ENCODE peak calls at places on chromosomes 12 and 14, in six cellular contexts. One of them, this sample, is unnamed.

GRCh38 chr12:44829045-44829444 is 47.1 kb downstream of the NELL2 start:
- DNase-seq in cardiac muscle cell: no peak
- DNase-seq in thoracic aorta: no peak
- DNase-seq in left ventricle myocardium inferior: no peak
- DNase-seq in CD8-positive, alpha-beta T cell: no peak
- DNase-seq in prostate gland: no peak
- DNase-seq in this sample: no peak

GRCh38 chr12:97748298-97748697 is 285.7 kb downstream of the RMST start:
- DNase-seq in cardiac muscle cell: no peak
- DNase-seq in thoracic aorta: no peak
- DNase-seq in left ventricle myocardium inferior: no peak
- DNase-seq in CD8-positive, alpha-beta T cell: no peak
- DNase-seq in prostate gland: peak; percentile 41
- DNase-seq in this sample: no peak

GRCh38 chr14:89351364-89351957 is 65.6 kb downstream of the FOXN3 start:
- DNase-seq in cardiac muscle cell: peak; percentile 30
- DNase-seq in thoracic aorta: no peak
- DNase-seq in left ventricle myocardium inferior: no peak
- DNase-seq in CD8-positive, alpha-beta T cell: peak; percentile 5
- DNase-seq in prostate gland: peak; percentile 28
- DNase-seq in this sample: no peak

GRCh38 chr12:80187660-80188090 is 88.3 kb downstream of the OTOGL start:
- DNase-seq in cardiac muscle cell: peak; percentile 78
- DNase-seq in thoracic aorta: no peak
- DNase-seq in left ventricle myocardium inferior: peak; percentile 44
- DNase-seq in CD8-positive, alpha-beta T cell: no peak
- DNase-seq in prostate gland: no peak
- DNase-seq in this sample: no peak

GRCh38 chr12:53299101-53299453 is 418 bp upstream of the MYG1 start:
- DNase-seq in cardiac muscle cell: no peak
- DNase-seq in thoracic aorta: no peak
- DNase-seq in left ventricle myocardium inferior: no peak
- DNase-seq in CD8-positive, alpha-beta T cell: no peak
- DNase-seq in prostate gland: no peak
- DNase-seq in this sample: peak; percentile 73

GRCh38 chr14:24665440-24665991 is 31.5 kb upstream of the GZMB start:
- DNase-seq in cardiac muscle cell: no peak
- DNase-seq in thoracic aorta: no peak
- DNase-seq in left ventricle myocardium inferior: no peak
- DNase-seq in CD8-positive, alpha-beta T cell: no peak
- DNase-seq in prostate gland: no peak
- DNase-seq in this sample: no peak

GRCh38 chr12:25501565-25501964 is 51.5 kb downstream of the LMNTD1 start:
- DNase-seq in cardiac muscle cell: no peak
- DNase-seq in thoracic aorta: no peak
- DNase-seq in left ventricle myocardium inferior: no peak
- DNase-seq in CD8-positive, alpha-beta T cell: no peak
- DNase-seq in prostate gland: no peak
- DNase-seq in this sample: no peak

GRCh38 chr12:80186727-80187217 is 87.4 kb downstream of the OTOGL start:
- DNase-seq in cardiac muscle cell: peak; percentile 83
- DNase-seq in thoracic aorta: peak; percentile 23
- DNase-seq in left ventricle myocardium inferior: no peak
- DNase-seq in CD8-positive, alpha-beta T cell: no peak
- DNase-seq in prostate gland: peak; percentile 65
- DNase-seq in this sample: peak; percentile 88

GRCh38 chr14:49997991-49998390 is 105.1 kb downstream of the ARF6 start:
- DNase-seq in cardiac muscle cell: no peak
- DNase-seq in thoracic aorta: no peak
- DNase-seq in left ventricle myocardium inferior: no peak
- DNase-seq in CD8-positive, alpha-beta T cell: no peak
- DNase-seq in prostate gland: no peak
- DNase-seq in this sample: no peak

GRCh38 chr14:23055621-23056256 is 1.6 kb downstream of the CDH24 start:
- DNase-seq in cardiac muscle cell: no peak
- DNase-seq in thoracic aorta: no peak
- DNase-seq in left ventricle myocardium inferior: no peak
- DNase-seq in CD8-positive, alpha-beta T cell: no peak
- DNase-seq in prostate gland: no peak
- DNase-seq in this sample: no peak

GRCh38 chr12:6563448-6564050 is 4.5 kb downstream of the NOP2 start:
- DNase-seq in cardiac muscle cell: peak; percentile 74
- DNase-seq in thoracic aorta: no peak
- DNase-seq in left ventricle myocardium inferior: no peak
- DNase-seq in CD8-positive, alpha-beta T cell: peak; percentile 57
- DNase-seq in prostate gland: no peak
- DNase-seq in this sample: no peak

GRCh38 chr14:27370775-27371174 is 772.9 kb upstream of the NOVA1 start:
- DNase-seq in cardiac muscle cell: no peak
- DNase-seq in thoracic aorta: no peak
- DNase-seq in left ventricle myocardium inferior: no peak
- DNase-seq in CD8-positive, alpha-beta T cell: no peak
- DNase-seq in prostate gland: no peak
- DNase-seq in this sample: no peak

GRCh38 chr14:70822706-70823185 is 13.4 kb upstream of the MAP3K9 start:
- DNase-seq in cardiac muscle cell: peak; percentile 75
- DNase-seq in thoracic aorta: no peak
- DNase-seq in left ventricle myocardium inferior: peak; percentile 43
- DNase-seq in CD8-positive, alpha-beta T cell: no peak
- DNase-seq in prostate gland: no peak
- DNase-seq in this sample: no peak

GRCh38 chr12:53231859-53232640 is at the start of gene RARG:
- DNase-seq in cardiac muscle cell: no peak
- DNase-seq in thoracic aorta: peak; percentile 46
- DNase-seq in left ventricle myocardium inferior: peak; percentile 60
- DNase-seq in CD8-positive, alpha-beta T cell: peak; percentile 56
- DNase-seq in prostate gland: peak; percentile 66
- DNase-seq in this sample: peak; percentile 87

GRCh38 chr12:122207391-122207790 is 3.9 kb downstream of the B3GNT4 start:
- DNase-seq in cardiac muscle cell: no peak
- DNase-seq in thoracic aorta: no peak
- DNase-seq in left ventricle myocardium inferior: no peak
- DNase-seq in CD8-positive, alpha-beta T cell: no peak
- DNase-seq in prostate gland: no peak
- DNase-seq in this sample: no peak

GRCh38 chr14:61472025-61472672 is 150.8 kb downstream of the PRKCH start:
- DNase-seq in cardiac muscle cell: peak; percentile 54
- DNase-seq in thoracic aorta: no peak
- DNase-seq in left ventricle myocardium inferior: peak; percentile 56
- DNase-seq in CD8-positive, alpha-beta T cell: no peak
- DNase-seq in prostate gland: no peak
- DNase-seq in this sample: no peak

GRCh38 chr12:94841171-94841570 is 162.3 kb downstream of the NDUFA12 start:
- DNase-seq in cardiac muscle cell: no peak
- DNase-seq in thoracic aorta: no peak
- DNase-seq in left ventricle myocardium inferior: no peak
- DNase-seq in CD8-positive, alpha-beta T cell: no peak
- DNase-seq in prostate gland: no peak
- DNase-seq in this sample: no peak

GRCh38 chr12:65602191-65602578 is 222.1 kb upstream of the HMGA2 start:
- DNase-seq in cardiac muscle cell: no peak
- DNase-seq in thoracic aorta: no peak
- DNase-seq in left ventricle myocardium inferior: no peak
- DNase-seq in CD8-positive, alpha-beta T cell: no peak
- DNase-seq in prostate gland: no peak
- DNase-seq in this sample: no peak

GRCh38 chr12:65605019-65605418 is 219.3 kb upstream of the HMGA2 start:
- DNase-seq in cardiac muscle cell: no peak
- DNase-seq in thoracic aorta: no peak
- DNase-seq in left ventricle myocardium inferior: no peak
- DNase-seq in CD8-positive, alpha-beta T cell: no peak
- DNase-seq in prostate gland: no peak
- DNase-seq in this sample: no peak

GRCh38 chr12:65606008-65606766 is 218.1 kb upstream of the HMGA2 start:
- DNase-seq in cardiac muscle cell: no peak
- DNase-seq in thoracic aorta: no peak
- DNase-seq in left ventricle myocardium inferior: no peak
- DNase-seq in CD8-positive, alpha-beta T cell: no peak
- DNase-seq in prostate gland: no peak
- DNase-seq in this sample: no peak

GRCh38 chr12:65603428-65604351 is 220.6 kb upstream of the HMGA2 start:
- DNase-seq in cardiac muscle cell: peak; percentile 52
- DNase-seq in thoracic aorta: no peak
- DNase-seq in left ventricle myocardium inferior: peak; percentile 18
- DNase-seq in CD8-positive, alpha-beta T cell: no peak
- DNase-seq in prostate gland: peak; percentile 45
- DNase-seq in this sample: peak; percentile 65

DNA sequence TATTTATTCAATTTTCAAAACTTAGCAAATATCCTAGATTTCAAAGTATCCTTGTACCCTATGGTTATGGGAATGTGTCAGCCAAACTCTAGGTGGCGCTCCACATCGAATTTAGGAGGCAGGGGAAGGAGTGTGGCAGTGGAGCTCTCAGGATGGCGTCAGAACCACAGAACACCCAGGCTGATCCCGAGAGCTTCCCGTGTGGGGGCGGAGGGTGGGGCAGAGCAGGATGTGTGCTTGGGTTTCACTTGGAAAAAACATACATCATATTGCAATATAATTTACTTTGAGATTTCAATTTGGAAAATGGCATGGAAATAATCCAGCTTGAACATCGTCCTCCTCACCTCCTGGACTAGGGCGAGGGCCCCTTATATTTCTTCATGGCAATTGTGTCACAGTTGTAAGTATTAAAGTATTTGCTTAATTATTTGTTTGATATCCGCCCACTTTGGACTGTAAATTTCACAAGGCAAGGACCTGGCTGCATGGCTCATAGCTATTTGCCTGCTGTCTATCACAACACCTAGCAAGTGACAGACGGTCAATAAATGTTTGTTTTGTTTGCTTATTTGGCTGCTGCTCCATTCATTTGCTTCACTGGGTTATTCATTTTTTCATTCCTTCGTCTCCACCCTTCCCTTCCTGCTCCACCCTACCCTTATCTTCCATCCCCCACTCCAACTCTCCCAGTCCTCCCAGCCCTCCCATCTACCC is 221.5 kb upstream of the HMGA2 start:
- DNase-seq in cardiac muscle cell: peak; percentile 75
- DNase-seq in thoracic aorta: peak; percentile 25
- DNase-seq in left ventricle myocardium inferior: peak; percentile 75
- DNase-seq in CD8-positive, alpha-beta T cell: no peak
- DNase-seq in prostate gland: peak; percentile 41
- DNase-seq in this sample: peak; percentile 82
- H3K4me3 ChIP-seq in cardiac muscle cell: no peak overlapping the region
- H3K4me3 ChIP-seq in thoracic aorta: peak overlapping the region; percentile 52
- H3K4me3 ChIP-seq in left ventricle myocardium inferior: peak overlapping the region; percentile 32
- H3K4me3 ChIP-seq in CD8-positive, alpha-beta T cell: no peak overlapping the region
- H3K4me3 ChIP-seq in prostate gland: no peak overlapping the region
- H3K4me3 ChIP-seq in this sample: peak overlapping the region; percentile 47

GRCh38 chr12:42760550-42760949 is 171.0 kb upstream of the PRICKLE1 start:
- DNase-seq in cardiac muscle cell: no peak
- DNase-seq in thoracic aorta: no peak
- DNase-seq in left ventricle myocardium inferior: no peak
- DNase-seq in CD8-positive, alpha-beta T cell: no peak
- DNase-seq in prostate gland: no peak
- DNase-seq in this sample: no peak

GRCh38 chr12:42757735-42758134 is 168.2 kb upstream of the PRICKLE1 start:
- DNase-seq in cardiac muscle cell: no peak
- DNase-seq in thoracic aorta: no peak
- DNase-seq in left ventricle myocardium inferior: no peak
- DNase-seq in CD8-positive, alpha-beta T cell: no peak
- DNase-seq in prostate gland: no peak
- DNase-seq in this sample: no peak

GRCh38 chr12:42758806-42759205 is 169.3 kb upstream of the PRICKLE1 start:
- DNase-seq in cardiac muscle cell: no peak
- DNase-seq in thoracic aorta: no peak
- DNase-seq in left ventricle myocardium inferior: no peak
- DNase-seq in CD8-positive, alpha-beta T cell: no peak
- DNase-seq in prostate gland: no peak
- DNase-seq in this sample: no peak

GRCh38 chr12:42759622-42760273 is 170.2 kb upstream of the PRICKLE1 start:
- DNase-seq in cardiac muscle cell: no peak
- DNase-seq in thoracic aorta: peak; percentile 5
- DNase-seq in left ventricle myocardium inferior: peak; percentile 71
- DNase-seq in CD8-positive, alpha-beta T cell: no peak
- DNase-seq in prostate gland: peak; percentile 76
- DNase-seq in this sample: peak; percentile 77

GRCh38 chr12:42756841-42757661 is 167.5 kb upstream of the PRICKLE1 start:
- DNase-seq in cardiac muscle cell: peak; percentile 19
- DNase-seq in thoracic aorta: no peak
- DNase-seq in left ventricle myocardium inferior: no peak
- DNase-seq in CD8-positive, alpha-beta T cell: no peak
- DNase-seq in prostate gland: no peak
- DNase-seq in this sample: no peak
- TF ChIP-seq CTCF in cardiac muscle cell: no peak
- TF ChIP-seq CTCF in thoracic aorta: no peak
- TF ChIP-seq CTCF in left ventricle myocardium inferior: no peak
- TF ChIP-seq CTCF in CD8-positive, alpha-beta T cell: no peak
- TF ChIP-seq CTCF in prostate gland: no peak
- TF ChIP-seq CTCF in this sample: no peak

DNA sequence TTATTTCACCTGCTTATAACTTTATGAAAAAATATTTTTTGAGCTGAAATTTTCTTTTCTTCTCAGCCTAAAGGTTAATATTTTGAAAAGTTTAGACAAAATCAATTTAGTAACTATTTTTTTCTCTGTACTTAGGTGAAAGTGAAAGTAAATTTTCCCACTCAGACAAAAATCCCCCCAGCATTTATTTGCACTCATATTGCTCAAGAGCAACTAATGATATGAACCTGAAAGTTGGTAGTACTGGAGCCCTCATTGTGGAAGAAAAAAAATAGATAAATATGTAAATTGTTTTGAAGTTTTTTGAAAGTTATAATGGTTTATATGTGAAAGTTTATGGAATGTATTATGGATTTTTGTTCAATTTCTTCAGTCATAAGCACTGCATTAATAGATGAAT is 1005.9 kb upstream of the ATXN7L3B start:
- DNase-seq in cardiac muscle cell: no peak
- DNase-seq in thoracic aorta: no peak
- DNase-seq in left ventricle myocardium inferior: no peak
- DNase-seq in CD8-positive, alpha-beta T cell: no peak
- DNase-seq in prostate gland: no peak
- DNase-seq in this sample: no peak
- H3K4me1 ChIP-seq in cardiac muscle cell: peaks cover 37% of the 10 kb centered on the region
- H3K4me1 ChIP-seq in thoracic aorta: no peaks in the 10 kb centered on the region
- H3K4me1 ChIP-seq in left ventricle myocardium inferior: peaks cover 7% of the 10 kb centered on the region
- H3K4me1 ChIP-seq in CD8-positive, alpha-beta T cell: no peaks in the 10 kb centered on the region
- H3K4me1 ChIP-seq in prostate gland: no peaks in the 10 kb centered on the region
- H3K4me1 ChIP-seq in this sample: no peaks in the 10 kb centered on the region

DNA sequence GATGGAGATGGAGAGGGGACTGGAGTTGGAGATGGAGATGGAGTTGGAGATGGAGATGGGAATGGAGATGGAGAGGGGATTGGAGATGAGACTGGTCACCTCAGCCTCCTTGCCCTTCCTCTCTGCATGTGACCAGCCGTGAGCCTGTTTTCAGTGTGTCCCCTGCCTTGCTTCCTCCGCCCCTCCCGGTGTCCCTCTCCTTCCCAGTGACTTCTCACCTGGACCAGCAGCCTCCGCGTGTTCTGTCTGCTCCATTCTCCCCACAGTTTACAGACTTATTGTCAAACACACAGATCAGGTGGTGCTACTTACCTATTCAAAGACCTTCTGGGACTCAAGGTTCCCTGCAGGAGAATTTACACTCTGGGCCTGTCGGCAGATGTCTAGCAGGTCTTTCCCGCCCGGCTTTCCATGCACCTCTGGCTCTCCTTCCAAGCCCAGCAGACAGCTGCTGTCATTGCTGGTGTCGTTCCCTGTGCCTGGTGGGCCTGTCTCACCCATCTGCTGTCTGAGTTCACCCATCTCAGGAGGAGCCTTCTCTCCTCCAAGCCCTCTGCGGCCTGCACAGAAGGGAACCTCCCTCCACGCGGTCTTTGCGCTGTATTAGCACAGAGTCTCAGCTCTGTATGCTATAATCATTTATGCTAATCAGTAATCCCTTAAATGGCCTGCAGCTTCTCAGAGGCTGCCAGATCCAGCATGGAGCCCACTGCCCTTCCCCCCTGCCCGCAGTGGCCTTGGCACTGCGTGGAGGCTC is 62.1 kb downstream of the ADGRD1 start:
- DNase-seq in cardiac muscle cell: no peak
- DNase-seq in thoracic aorta: no peak
- DNase-seq in left ventricle myocardium inferior: no peak
- DNase-seq in CD8-positive, alpha-beta T cell: no peak
- DNase-seq in prostate gland: no peak
- DNase-seq in this sample: no peak
- H3K4me3 ChIP-seq in cardiac muscle cell: no peak overlapping the region
- H3K4me3 ChIP-seq in thoracic aorta: no peak overlapping the region
- H3K4me3 ChIP-seq in left ventricle myocardium inferior: no peak overlapping the region
- H3K4me3 ChIP-seq in CD8-positive, alpha-beta T cell: no peak overlapping the region
- H3K4me3 ChIP-seq in prostate gland: no peak overlapping the region
- H3K4me3 ChIP-seq in this sample: no peak overlapping the region

This sample was measured in ascending aorta.